ENCODE peak calls at places on chromosomes 2 and 18, in seven cellular contexts. D is IMR-90, W is breast epithelium, A is fibroblast of mammary gland, Z is astrocyte of the spinal cord, U is AG10803, B is Caco-2. X is an unnamed sample.

GRCh38 chr18:79916546-79917350 is 34.7 kb downstream of the SLC66A2 start:
- DNase-seq in W (peak; percentile 44), B (no peak), A (no peak), U (no peak), Z (no peak), D (no peak), X (no peak)

GRCh38 chr18:32767400-32767799 is 5.4 kb downstream of the KLHL14 start:
- DNase-seq in D (no peak), A (no peak), B (no peak), U (no peak), W (no peak), Z (no peak), X (no peak)

GRCh38 chr18:394997-395383 is 105.5 kb downstream of the COLEC12 start:
- DNase-seq in B (no peak), W (no peak), A (peak; percentile 93), U (peak; percentile 100), D (peak; percentile 75), Z (peak; percentile 81), X (peak; percentile 99)

GRCh38 chr2:241410739-241411176 is 54.7 kb downstream of the FARP2 start:
- DNase-seq in A (peak; percentile 75), B (no peak), Z (peak; percentile 77), D (peak; percentile 87), W (no peak), U (no peak), X (no peak)

GRCh38 chr2:100785621-100786296 is 34.2 kb upstream of the NPAS2 start:
- DNase-seq in W (no peak), D (no peak), B (no peak), Z (no peak), A (no peak), U (no peak), X (no peak)

GRCh38 chr2:191620144-191620543 is 57.8 kb upstream of the NABP1 start:
- DNase-seq in U (peak; percentile 82), B (peak; percentile 53), A (no peak), Z (peak; percentile 55), D (peak; percentile 64), W (no peak), X (peak; percentile 75)

GRCh38 chr2:86787701-86788100 is 3.0 kb downstream of the CD8A start:
- DNase-seq in B (no peak), Z (no peak), U (no peak), D (no peak), W (no peak), A (no peak), X (peak; percentile 71)

GRCh38 chr18:9835796-9836195 is 50.0 kb upstream of the TXNDC2 start:
- DNase-seq in W (no peak), B (no peak), U (peak; percentile 21), A (no peak), Z (peak; percentile 64), D (no peak), X (no peak)

GRCh38 chr18:21747764-21748693 is 7.4 kb downstream of the MIB1 start:
- DNase-seq in Z (no peak), W (no peak), U (no peak), D (no peak), B (no peak), A (no peak), X (no peak)

GRCh38 chr18:8719192-8719591 is 13.8 kb downstream of the MTCL1 start:
- DNase-seq in B (no peak), U (no peak), D (no peak), Z (no peak), A (no peak), W (no peak), X (peak; percentile 21)

GRCh38 chr18:12751503-12751884 is 48.7 kb downstream of the PSMG2 start:
- DNase-seq in B (no peak), Z (no peak), W (no peak), U (no peak), A (no peak), D (no peak), X (no peak)

GRCh38 chr2:184481862-184482261 is 116.5 kb upstream of the ZNF804A start:
- DNase-seq in D (no peak), A (no peak), Z (no peak), B (no peak), W (no peak), U (no peak), X (no peak)

GRCh38 chr2:64207573-64207972 is 63.4 kb upstream of the PELI1 start:
- DNase-seq in U (no peak), W (no peak), B (no peak), Z (no peak), A (no peak), D (no peak), X (no peak)

GRCh38 chr2:158024288-158024898 is 77.3 kb upstream of the UPP2 start:
- DNase-seq in D (peak; percentile 31), B (no peak), A (peak; percentile 56), U (peak; percentile 55), Z (peak; percentile 55), W (no peak), X (peak; percentile 53)

GRCh38 chr18:61764381-61764780 is 128.4 kb downstream of the RNF152 start:
- DNase-seq in B (no peak), D (no peak), U (peak; percentile 64), W (no peak), Z (no peak), A (no peak), X (no peak)

GRCh38 chr2:189363559-189363958 is 77.7 kb upstream of the WDR75 start:
- DNase-seq in W (no peak), A (peak; percentile 73), U (peak; percentile 36), Z (peak; percentile 51), B (no peak), D (peak; percentile 65), X (peak; percentile 55)

GRCh38 chr2:27831279-27832050 is 58.7 kb downstream of the RBKS start:
- DNase-seq in W (no peak), A (peak; percentile 57), U (peak; percentile 74), B (no peak), D (no peak), Z (no peak), X (peak; percentile 25)

GRCh38 chr2:133635115-133635514 is 66.9 kb upstream of the NCKAP5 start:
- DNase-seq in U (no peak), B (no peak), D (peak; percentile 17), W (no peak), A (no peak), Z (no peak), X (no peak)

GRCh38 chr2:80549901-80550300 is 245.3 kb upstream of the LRRTM1 start:
- DNase-seq in A (no peak), W (no peak), U (no peak), D (no peak), B (no peak), Z (no peak), X (no peak)

GRCh38 chr2:182668671-182669070 is 47.4 kb upstream of the DNAJC10 start:
- DNase-seq in W (no peak), U (no peak), A (no peak), Z (peak; percentile 50), B (no peak), D (peak; percentile 11), X (no peak)

DNA sequence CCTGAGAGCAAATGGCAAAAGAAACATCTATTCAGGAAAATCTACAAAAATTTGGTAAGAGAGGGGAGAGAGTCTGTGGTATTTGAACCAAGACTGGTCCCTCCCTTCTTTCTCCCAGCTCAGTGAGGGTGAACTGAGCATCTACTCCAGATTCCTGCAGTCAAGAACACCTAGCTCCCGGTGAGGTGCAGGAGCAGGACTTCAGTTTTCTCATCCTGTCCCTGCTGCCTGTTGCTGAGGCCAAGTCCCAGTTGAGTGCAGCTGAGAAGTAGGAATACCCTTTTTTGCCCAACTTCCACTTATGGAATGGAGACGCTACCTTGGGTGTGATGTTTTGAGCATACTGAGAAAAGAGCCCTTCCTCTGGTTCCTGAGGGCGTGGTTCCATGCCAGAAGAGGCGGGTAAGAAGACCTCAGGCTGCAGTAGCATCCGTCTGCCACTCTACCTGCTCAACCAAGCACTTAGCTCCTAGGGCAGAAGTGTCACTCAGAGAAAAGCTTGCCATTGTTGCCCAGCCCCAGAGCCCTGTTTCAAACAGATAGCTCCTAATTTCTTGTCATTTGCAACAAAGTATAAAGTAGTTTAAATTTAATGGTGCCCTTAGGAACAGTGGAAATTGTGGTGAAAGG is 112.9 kb downstream of the SOS1 start:
- DNase-seq in Z (no peak), W (no peak), U (no peak), B (no peak), D (no peak), A (no peak), X (no peak)
- TF ChIP-seq CTCF in Z (no peak), W (no peak), U (no peak), B (no peak), D (no peak), A (no peak), X (no peak)

GRCh38 chr2:131039535-131039907 is 53.7 kb downstream of the FAM168B start:
- DNase-seq in U (no peak), Z (no peak), D (no peak), W (no peak), B (no peak), A (peak; percentile 11), X (no peak)
- H3K4me3 ChIP-seq in U (no peak overlapping the region), Z (no peak overlapping the region), D (no peak overlapping the region), W (no peak overlapping the region), B (no peak overlapping the region), A (no peak overlapping the region), X (no peak overlapping the region)

GRCh38 chr18:48028716-48029115 is 98.3 kb upstream of the SMAD2 start:
- DNase-seq in Z (no peak), A (no peak), W (peak; percentile 65), D (no peak), B (no peak), U (no peak), X (no peak)

GRCh38 chr18:48026216-48026615 is 95.8 kb upstream of the SMAD2 start:
- DNase-seq in Z (no peak), A (no peak), B (no peak), W (no peak), U (no peak), D (no peak), X (no peak)

GRCh38 chr18:48027401-48027931 is 97.0 kb upstream of the SMAD2 start:
- DNase-seq in D (no peak), Z (no peak), U (peak; percentile 16), B (no peak), W (no peak), A (no peak), X (no peak)

GRCh38 chr18:48029296-48029986 is 99.0 kb upstream of the SMAD2 start:
- DNase-seq in W (no peak), D (no peak), A (no peak), Z (no peak), B (no peak), U (no peak), X (no peak)

GRCh38 chr18:48028081-48028480 is 97.6 kb upstream of the SMAD2 start:
- DNase-seq in Z (no peak), W (no peak), D (no peak), A (no peak), B (no peak), U (no peak), X (no peak)
- TF ChIP-seq CTCF in Z (peak; percentile 18), W (no peak), D (no peak), A (no peak), B (no peak), U (no peak), X (no peak)

GRCh38 chr2:223580951-223581350 is 21.2 kb downstream of the SCG2 start:
- DNase-seq in D (peak; percentile 84), Z (peak; percentile 88), B (no peak), U (peak; percentile 63), A (peak; percentile 78), W (no peak), X (peak; percentile 69)
- H3K4me3 ChIP-seq in D (no peak overlapping the region), Z (no peak overlapping the region), B (no peak overlapping the region), U (no peak overlapping the region), A (no peak overlapping the region), W (no peak overlapping the region), X (peak overlapping the region; percentile 6)

GRCh38 chr18:57970356-57971095 is 73.5 kb upstream of the NEDD4L start:
- DNase-seq in A (peak; percentile 16), W (no peak), U (no peak), D (no peak), Z (no peak), B (no peak), X (no peak)
- TF ChIP-seq CTCF in A (peak; percentile 49), W (no peak), U (no peak), D (peak; percentile 24), Z (peak; percentile 37), B (no peak), X (peak; percentile 33)